ENCODE peak calls at places on chromosomes 4 and X, in six cellular contexts. S is cardiac muscle cell, N is lower lobe of right lung, C is MG63, P is AG04449, O is colonic mucosa. K is an unnamed sample.

GRCh38 chr4:7007142-7007907 is 35.8 kb upstream of the TADA2B start:
- DNase-seq in S (no peak), O (no peak), C (no peak), N (no peak), P (no peak), K (no peak)

GRCh38 chr4:96652158-96652557 is 812.3 kb downstream of the PDHA2 start:
- DNase-seq in O (no peak), S (no peak), N (no peak), P (no peak), C (no peak), K (no peak)

GRCh38 chrX:17007134-17007768 is 60.8 kb downstream of the REPS2 start:
- DNase-seq in N (no peak), O (no peak), P (no peak), S (peak), C (no peak), K (no peak)

GRCh38 chrX:24014388-24015018 is 12.5 kb downstream of the KLHL15 start:
- DNase-seq in S (peak), C (no peak), N (no peak), O (no peak), P (no peak), K (no peak)

GRCh38 chr4:41835321-41835995 is 86.9 kb upstream of the PHOX2B start:
- DNase-seq in S (no peak), P (no peak), C (no peak), O (no peak), N (no peak), K (no peak)

GRCh38 chr4:41044165-41044564 is 170.2 kb downstream of the APBB2 start:
- DNase-seq in P (no peak), N (no peak), O (no peak), S (no peak), C (no peak), K (no peak)

GRCh38 chrX:19889582-19890342 is 2.4 kb upstream of the SH3KBP1 start:
- DNase-seq in S (peak), N (no peak), C (peak), P (no peak), O (no peak), K (no peak)

GRCh38 chr4:68905598-68906237 is 45.9 kb downstream of the UGT2A3 start:
- DNase-seq in N (no peak), C (no peak), P (no peak), O (peak), S (no peak), K (no peak)

GRCh38 chr4:184280591-184281071 is 63.0 kb upstream of the ENPP6 start:
- DNase-seq in S (no peak), C (no peak), O (no peak), P (no peak), N (no peak), K (no peak)

GRCh38 chr4:151854731-151855130 is 93.9 kb upstream of the GATB start:
- DNase-seq in O (no peak), P (no peak), N (no peak), C (no peak), S (no peak), K (no peak)

GRCh38 chr4:67717586-67717985 is 16.6 kb upstream of the UBA6 start:
- DNase-seq in S (no peak), C (no peak), O (no peak), P (no peak), N (no peak), K (no peak)

GRCh38 chrX:20363003-20363674 is 96.4 kb upstream of the RPS6KA3 start:
- DNase-seq in N (no peak), C (no peak), S (no peak), P (no peak), O (no peak), K (no peak)

GRCh38 chr4:165131247-165131832 is 18.7 kb upstream of the TMEM192 start:
- DNase-seq in S (peak), C (peak), P (no peak), N (no peak), O (peak), K (peak)

GRCh38 chr4:165133150-165133549 is 20.5 kb upstream of the TMEM192 start:
- DNase-seq in S (no peak), C (no peak), N (no peak), O (no peak), P (no peak), K (no peak)

GRCh38 chr4:165124488-165124887 is 11.8 kb upstream of the TMEM192 start:
- DNase-seq in O (no peak), S (no peak), N (no peak), P (no peak), C (no peak), K (no peak)

DNA sequence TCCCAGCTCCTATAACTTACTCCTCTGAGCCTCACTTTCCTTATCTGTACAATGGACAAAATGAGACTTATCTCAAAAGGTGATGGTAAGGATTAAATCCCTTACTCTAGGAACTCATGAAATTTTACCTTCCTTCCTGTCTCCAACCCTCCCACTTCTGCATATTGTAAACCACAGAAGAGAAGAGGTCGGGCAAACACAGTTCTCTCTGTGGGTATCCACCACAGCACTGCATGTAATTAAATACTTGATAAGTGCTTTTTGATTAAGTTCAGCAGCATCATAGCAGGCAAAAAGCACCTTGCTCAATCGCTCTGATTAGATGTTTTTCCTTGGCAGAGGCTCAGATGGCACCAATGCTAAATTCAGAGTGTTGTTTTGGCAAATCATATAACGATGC is 17.3 kb upstream of the TMEM192 start:
- DNase-seq in C (no peak), P (no peak), S (no peak), N (no peak), O (no peak), K (no peak)
- H3K4me3 ChIP-seq in C (no peak), P (no peak), S (no peak), N (no peak), O (no peak), K (no peak)

DNA sequence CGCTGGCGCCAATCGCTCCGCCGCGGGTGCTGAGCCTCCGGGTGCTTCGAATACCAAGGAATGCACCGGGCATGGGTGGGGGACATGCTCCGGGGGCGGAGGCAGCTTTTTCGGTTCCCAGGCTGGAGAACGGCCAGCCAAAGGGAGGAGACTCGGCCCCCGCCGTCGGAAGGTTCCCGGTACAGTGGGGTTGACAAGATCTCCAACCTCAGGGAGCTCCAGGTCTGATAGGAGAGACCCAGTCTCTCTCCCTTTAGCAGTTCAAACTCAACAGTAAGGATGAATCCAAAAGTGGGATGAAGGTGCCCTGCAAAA is 29.1 kb upstream of the BCORL1 start:
- DNase-seq in S (no peak), C (no peak), P (no peak), N (no peak), O (no peak), K (no peak)
- H3K4me3 ChIP-seq in S (peak), C (no peak), P (no peak), N (peak), O (peak), K (no peak)

DNA sequence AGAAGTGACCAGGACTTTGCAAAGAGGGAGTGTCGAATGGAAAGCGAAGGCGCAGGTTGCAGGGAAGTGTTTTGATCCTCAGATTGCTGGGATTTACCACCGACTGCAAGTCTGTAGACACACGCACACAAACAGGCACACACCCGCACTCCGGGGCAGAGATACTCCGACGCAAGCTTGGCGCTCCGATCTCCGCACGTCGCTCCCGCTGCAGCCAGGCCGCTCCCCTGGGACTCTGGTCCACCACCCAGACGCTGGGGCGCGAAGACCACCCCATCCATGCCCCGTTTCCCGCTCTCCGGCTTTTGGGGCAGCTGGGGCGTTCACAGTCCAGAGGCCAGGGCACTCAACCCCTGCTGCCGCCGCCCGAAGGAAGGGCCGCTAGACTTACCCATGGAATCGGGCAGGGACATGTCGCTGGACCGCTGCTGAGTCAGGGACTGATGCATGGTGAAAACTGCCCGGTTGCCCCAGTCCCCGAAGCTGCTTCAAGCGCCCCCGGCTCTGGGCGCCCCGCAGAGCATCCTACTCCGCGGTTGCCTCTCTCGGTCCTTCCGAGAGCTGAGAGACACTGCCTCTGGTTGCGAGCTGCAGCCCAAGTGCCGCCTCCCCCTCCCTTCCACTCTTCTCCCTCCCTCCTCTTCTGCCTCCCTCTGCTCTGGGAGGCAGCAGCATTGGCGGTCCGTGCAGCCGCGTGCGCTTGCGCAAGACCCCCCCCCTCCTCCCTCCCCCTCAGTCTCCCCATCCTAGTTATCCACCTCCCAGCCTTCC is at the start of gene TMEM255A:
- DNase-seq in S (peak), P (no peak), C (peak), O (no peak), N (peak), K (no peak)
- H3K4me3 ChIP-seq in S (peak), P (peak), C (no peak), O (peak), N (peak), K (peak)

DNA sequence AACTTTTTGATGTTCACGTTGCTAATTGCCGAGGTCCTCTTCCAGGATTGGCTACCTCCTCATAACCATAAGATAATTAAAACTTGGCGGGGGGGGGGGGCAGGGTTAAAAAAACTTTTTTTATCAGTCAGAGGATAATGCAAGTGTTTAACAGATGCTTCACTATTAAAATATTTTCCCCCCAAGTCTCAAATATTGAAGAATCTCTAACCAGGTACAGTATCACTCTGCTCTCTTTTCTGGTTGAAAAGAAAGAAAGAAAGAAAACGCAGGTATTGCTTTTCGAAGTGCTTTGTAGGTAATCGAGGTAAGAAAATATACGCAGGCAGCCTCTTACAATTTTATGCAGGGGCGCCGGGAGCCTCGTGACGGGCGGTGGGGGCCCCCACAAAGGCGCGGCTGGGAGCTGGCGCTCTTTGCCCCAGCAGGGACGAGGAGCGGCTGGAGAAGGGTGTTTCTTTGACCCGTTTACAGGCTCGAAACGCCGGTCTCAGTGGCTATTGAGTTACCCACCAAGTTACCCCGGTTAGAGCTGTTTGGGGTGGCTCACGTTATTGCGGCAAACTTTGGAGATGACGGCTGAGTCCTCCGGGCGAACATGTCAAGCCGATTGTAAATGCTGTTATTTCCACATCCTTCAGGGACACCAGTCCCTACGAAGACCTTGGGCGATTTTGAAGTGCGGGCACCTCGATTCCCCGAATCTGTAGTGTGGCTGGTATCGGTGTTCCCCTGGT is 465 bp upstream of the HAND2 start:
- DNase-seq in P (no peak), C (no peak), S (peak), O (no peak), N (no peak), K (no peak)
- H3K4me3 ChIP-seq in P (peak), C (peak), S (peak), O (peak), N (no peak), K (no peak)

GRCh38 chr4:85842540-85842939 is 367.6 kb downstream of the ARHGAP24 start:
- DNase-seq in O (peak), C (peak), P (no peak), S (no peak), N (peak), K (no peak)
- H3K4me3 ChIP-seq in O (no peak), C (no peak), P (no peak), S (no peak), N (no peak), K (no peak)

DNA sequence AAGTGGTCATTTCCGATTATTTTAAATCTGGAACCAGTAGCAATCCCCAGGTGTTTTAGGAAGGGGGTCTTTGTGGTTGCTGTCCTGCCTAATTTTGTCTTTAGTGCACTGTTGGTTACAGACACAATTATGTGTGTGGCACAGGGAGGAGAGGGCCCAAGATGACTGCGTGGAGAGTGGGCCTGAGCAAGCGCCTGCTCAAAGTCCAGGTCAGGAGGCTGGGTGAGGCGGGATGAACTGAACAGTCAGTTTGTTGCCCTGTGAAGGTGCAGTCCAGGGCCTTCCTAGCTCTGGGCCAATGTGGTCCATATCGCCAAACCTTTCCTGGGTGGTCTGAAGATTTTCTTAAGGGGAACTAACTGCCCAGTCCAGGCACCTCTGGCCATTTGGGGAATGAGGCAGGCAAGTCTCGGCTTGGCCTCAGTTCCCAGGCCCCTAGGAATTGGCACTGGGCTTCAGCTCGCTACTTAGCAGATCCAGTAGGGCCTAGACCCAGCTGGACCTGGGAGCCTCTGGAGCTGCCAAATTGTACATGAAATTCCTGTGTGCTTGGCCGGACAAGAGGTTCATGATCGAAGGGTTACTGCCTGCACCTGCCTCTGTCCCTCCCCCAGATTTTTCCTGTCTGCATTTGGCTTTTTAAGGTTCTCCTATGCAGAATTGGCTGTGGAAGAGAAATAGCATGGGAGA is 47.6 kb downstream of the ANAPC4 start:
- DNase-seq in O (no peak), S (no peak), P (no peak), C (no peak), N (no peak), K (peak)
- H3K4me3 ChIP-seq in O (no peak), S (no peak), P (no peak), C (no peak), N (no peak), K (no peak)

GRCh38 chrX:152958524-152959465 is 35.1 kb downstream of the PNMA5 start:
- DNase-seq in O (peak), N (peak), S (peak), C (peak), P (peak), K (peak)
- H3K4me3 ChIP-seq in O (no peak), N (peak), S (no peak), C (peak), P (peak), K (peak)

DNA sequence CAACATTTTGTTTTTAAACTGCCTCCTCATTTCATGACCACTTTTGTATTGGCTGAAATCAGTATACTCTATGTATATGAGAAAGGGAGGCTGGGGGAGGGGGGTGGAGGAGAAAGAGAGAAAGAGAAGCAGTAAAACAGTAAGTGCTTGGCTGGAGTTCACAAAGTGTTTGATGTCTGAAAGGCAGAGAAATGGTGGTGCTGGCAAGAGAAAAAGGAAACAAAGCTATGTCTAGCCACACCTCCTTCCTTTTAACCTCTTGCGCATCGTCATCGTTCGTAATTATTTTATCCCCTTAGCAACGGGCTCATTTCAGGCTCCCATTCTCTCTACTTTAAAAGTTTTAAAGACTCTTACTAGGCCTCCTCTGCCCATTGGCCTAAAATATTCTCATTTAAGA is 25.6 kb downstream of the RPA4 start:
- DNase-seq in N (no peak), S (no peak), P (no peak), C (no peak), O (no peak), K (no peak)
- H3K4me3 ChIP-seq in N (no peak), S (no peak), P (no peak), C (no peak), O (no peak), K (no peak)

GRCh38 chrX:103309860-103310591 is 764 bp downstream of the BEX2 start:
- DNase-seq in S (peak), P (no peak), C (no peak), O (no peak), N (no peak), K (no peak)

GRCh38 chrX:103310592-103311400 is at the start of gene BEX2:
- DNase-seq in O (peak), S (peak), C (peak), P (no peak), N (peak), K (peak)

GRCh38 chrX:103311401-103311785 is 603 bp upstream of the BEX2 start:
- DNase-seq in N (no peak), O (no peak), S (no peak), P (no peak), C (no peak), K (no peak)
- H3K4me3 ChIP-seq in N (peak), O (no peak), S (peak), P (no peak), C (no peak), K (no peak)

DNA sequence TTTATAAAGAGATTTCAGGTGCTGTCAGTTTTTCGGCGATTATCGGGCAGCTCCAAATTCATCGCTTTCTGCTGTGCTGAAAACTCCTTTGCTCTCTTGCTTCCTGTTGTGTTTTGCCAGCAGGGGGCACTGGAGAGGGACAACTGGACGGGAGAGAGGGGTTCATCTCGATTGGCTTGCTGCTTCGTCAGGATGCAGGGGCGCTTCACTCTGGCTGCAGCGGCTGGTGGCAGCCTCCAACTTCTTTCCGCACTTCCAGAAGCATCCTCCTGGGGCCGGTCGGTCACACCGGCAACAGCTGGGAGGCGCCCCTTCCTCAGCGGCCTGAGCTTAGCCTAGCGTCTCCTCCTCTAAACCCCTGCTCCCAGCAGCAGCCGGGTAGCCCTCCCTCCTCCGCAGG is 29.5 kb downstream of the MSL3 start:
- DNase-seq in N (peak), P (no peak), S (peak), O (peak), C (no peak), K (no peak)
- H3K4me3 ChIP-seq in N (peak), P (no peak), S (no peak), O (no peak), C (no peak), K (no peak)

K was measured in right lobe of liver.